ENCODE peak calls at places on chromosomes 2 and 18, in seven cellular contexts. One of them, this sample, is unnamed.

GRCh38 chr2:217095511-217096205 is 235.8 kb upstream of the TNP1 start:
- DNase-seq in RPMI7951: no peak
- DNase-seq in GM12864: no peak
- DNase-seq in H4: no peak
- DNase-seq in suprapubic skin: no peak
- DNase-seq in activated naive CD8-positive, alpha-beta T cell treated with anti-CD3 and anti-CD28 coated beads, Interleukin-2, amount 50 U/mL, for 24 hours: no peak
- DNase-seq in activated CD4-positive, alpha-beta T cell treated with anti-CD3 and anti-CD28 coated beads for 4 hours: no peak
- DNase-seq in this sample: no peak

GRCh38 chr18:71529708-71530303 is 1014.3 kb downstream of the CBLN2 start:
- DNase-seq in RPMI7951: peak; percentile 11
- DNase-seq in GM12864: no peak
- DNase-seq in H4: peak; percentile 62
- DNase-seq in suprapubic skin: no peak
- DNase-seq in activated naive CD8-positive, alpha-beta T cell treated with anti-CD3 and anti-CD28 coated beads, Interleukin-2, amount 50 U/mL, for 24 hours: no peak
- DNase-seq in activated CD4-positive, alpha-beta T cell treated with anti-CD3 and anti-CD28 coated beads for 4 hours: no peak
- DNase-seq in this sample: no peak

GRCh38 chr2:105325389-105325963 is 4.1 kb downstream of the TGFBRAP1 start:
- DNase-seq in RPMI7951: peak; percentile 62
- DNase-seq in GM12864: no peak
- DNase-seq in H4: no peak
- DNase-seq in suprapubic skin: no peak
- DNase-seq in activated naive CD8-positive, alpha-beta T cell treated with anti-CD3 and anti-CD28 coated beads, Interleukin-2, amount 50 U/mL, for 24 hours: no peak
- DNase-seq in activated CD4-positive, alpha-beta T cell treated with anti-CD3 and anti-CD28 coated beads for 4 hours: no peak
- DNase-seq in this sample: no peak

GRCh38 chr2:16747706-16748105 is 82.1 kb upstream of the CYRIA start:
- DNase-seq in RPMI7951: no peak
- DNase-seq in GM12864: no peak
- DNase-seq in H4: no peak
- DNase-seq in suprapubic skin: no peak
- DNase-seq in activated naive CD8-positive, alpha-beta T cell treated with anti-CD3 and anti-CD28 coated beads, Interleukin-2, amount 50 U/mL, for 24 hours: no peak
- DNase-seq in activated CD4-positive, alpha-beta T cell treated with anti-CD3 and anti-CD28 coated beads for 4 hours: no peak
- DNase-seq in this sample: no peak

GRCh38 chr2:164661349-164661748 is 40.1 kb upstream of the GRB14 start:
- DNase-seq in RPMI7951: no peak
- DNase-seq in GM12864: no peak
- DNase-seq in H4: no peak
- DNase-seq in suprapubic skin: no peak
- DNase-seq in activated naive CD8-positive, alpha-beta T cell treated with anti-CD3 and anti-CD28 coated beads, Interleukin-2, amount 50 U/mL, for 24 hours: no peak
- DNase-seq in activated CD4-positive, alpha-beta T cell treated with anti-CD3 and anti-CD28 coated beads for 4 hours: no peak
- DNase-seq in this sample: no peak

GRCh38 chr2:119208791-119209203 is 14.8 kb upstream of the STEAP3 start:
- DNase-seq in RPMI7951: peak; percentile 80
- DNase-seq in GM12864: no peak
- DNase-seq in H4: peak; percentile 74
- DNase-seq in suprapubic skin: no peak
- DNase-seq in activated naive CD8-positive, alpha-beta T cell treated with anti-CD3 and anti-CD28 coated beads, Interleukin-2, amount 50 U/mL, for 24 hours: no peak
- DNase-seq in activated CD4-positive, alpha-beta T cell treated with anti-CD3 and anti-CD28 coated beads for 4 hours: no peak
- DNase-seq in this sample: no peak

GRCh38 chr2:11203480-11203879 is 48.2 kb downstream of the SLC66A3 start:
- DNase-seq in RPMI7951: peak; percentile 65
- DNase-seq in GM12864: no peak
- DNase-seq in H4: peak; percentile 37
- DNase-seq in suprapubic skin: no peak
- DNase-seq in activated naive CD8-positive, alpha-beta T cell treated with anti-CD3 and anti-CD28 coated beads, Interleukin-2, amount 50 U/mL, for 24 hours: no peak
- DNase-seq in activated CD4-positive, alpha-beta T cell treated with anti-CD3 and anti-CD28 coated beads for 4 hours: no peak
- DNase-seq in this sample: no peak

GRCh38 chr18:57544958-57545661 is 41.4 kb downstream of the FECH start:
- DNase-seq in RPMI7951: no peak
- DNase-seq in GM12864: no peak
- DNase-seq in H4: no peak
- DNase-seq in suprapubic skin: no peak
- DNase-seq in activated naive CD8-positive, alpha-beta T cell treated with anti-CD3 and anti-CD28 coated beads, Interleukin-2, amount 50 U/mL, for 24 hours: no peak
- DNase-seq in activated CD4-positive, alpha-beta T cell treated with anti-CD3 and anti-CD28 coated beads for 4 hours: no peak
- DNase-seq in this sample: no peak

GRCh38 chr2:26088038-26088643 is 54.3 kb downstream of the RAB10 start:
- DNase-seq in RPMI7951: peak; percentile 29
- DNase-seq in GM12864: no peak
- DNase-seq in H4: peak; percentile 6
- DNase-seq in suprapubic skin: no peak
- DNase-seq in activated naive CD8-positive, alpha-beta T cell treated with anti-CD3 and anti-CD28 coated beads, Interleukin-2, amount 50 U/mL, for 24 hours: no peak
- DNase-seq in activated CD4-positive, alpha-beta T cell treated with anti-CD3 and anti-CD28 coated beads for 4 hours: no peak
- DNase-seq in this sample: no peak

GRCh38 chr18:50786851-50787250 is 33.0 kb downstream of the MRO start:
- DNase-seq in RPMI7951: no peak
- DNase-seq in GM12864: no peak
- DNase-seq in H4: no peak
- DNase-seq in suprapubic skin: no peak
- DNase-seq in activated naive CD8-positive, alpha-beta T cell treated with anti-CD3 and anti-CD28 coated beads, Interleukin-2, amount 50 U/mL, for 24 hours: no peak
- DNase-seq in activated CD4-positive, alpha-beta T cell treated with anti-CD3 and anti-CD28 coated beads for 4 hours: no peak
- DNase-seq in this sample: no peak

This sample was measured in central memory CD8-positive, alpha-beta T cell.